ENCODE peak calls at places on chromosome 6, in five cellular contexts. U, E, X, Y and B are unnamed samples.

GRCh38 chr6:3381233-3382065 is 75.4 kb downstream of the SLC22A23 start:
- DNase-seq in U (no peak), E (no peak), X (no peak), Y (no peak), B (peak)

GRCh38 chr6:157966990-157967389 is 14.7 kb upstream of the SYNJ2 start:
- DNase-seq in U (no peak), E (no peak), X (no peak), Y (no peak), B (no peak)

GRCh38 chr6:108635505-108636226 is 74.9 kb downstream of the FOXO3 start:
- DNase-seq in U (no peak), E (no peak), X (no peak), Y (no peak), B (no peak)

GRCh38 chr6:77034161-77034560 is 429.1 kb downstream of the HTR1B start:
- DNase-seq in U (no peak), E (peak), X (no peak), Y (no peak), B (no peak)

GRCh38 chr6:139828751-139829519 is 454.5 kb upstream of the CITED2 start:
- DNase-seq in U (no peak), E (no peak), X (no peak), Y (no peak), B (no peak)

GRCh38 chr6:44072452-44072958 is 54.7 kb downstream of the MRPL14 start:
- DNase-seq in U (no peak), E (no peak), X (no peak), Y (no peak), B (no peak)

GRCh38 chr6:163991326-163991725 is 576.8 kb downstream of the QKI start:
- DNase-seq in U (no peak), E (no peak), X (no peak), Y (no peak), B (no peak)

GRCh38 chr6:105120570-105120969 is 59.2 kb downstream of the POPDC3 start:
- DNase-seq in U (no peak), E (peak), X (no peak), Y (no peak), B (no peak)

GRCh38 chr6:170090561-170090960 is 200.3 kb downstream of the DLL1 start:
- DNase-seq in U (no peak), E (no peak), X (no peak), Y (no peak), B (peak)